ENCODE peak calls at places on chromosome 6, in nine cellular contexts. Z is fibroblast of mammary gland; O is NCI-H82; U is activated naive CD4-positive, alpha-beta T cell; P is caudate nucleus; C is activated CD4-positive, alpha-beta T cell treated with anti-CD3 and anti-CD28 coated beads for 1 hour; X is DMS153; A is NCI-H2107; I is lower leg skin. L is an unnamed sample.

GRCh38 chr6:168937061-168937460 is 316.6 kb downstream of the THBS2 start:
- DNase-seq in C (no peak), P (no peak), A (no peak), Z (peak; percentile 12), X (no peak), O (no peak), I (peak; percentile 78), U (no peak), L (peak; percentile 57)

GRCh38 chr6:33606642-33607041 is 14.5 kb upstream of the ITPR3 start:
- DNase-seq in X (no peak), U (no peak), I (no peak), A (no peak), P (no peak), Z (no peak), C (no peak), O (no peak), L (no peak)

GRCh38 chr6:138765896-138766487 is 7.6 kb upstream of the CCDC28A start:
- DNase-seq in A (peak; percentile 8), X (peak; percentile 15), C (no peak), U (no peak), O (peak; percentile 53), I (no peak), Z (peak; percentile 59), P (no peak), L (peak; percentile 83)

GRCh38 chr6:150485559-150486517 is 113.8 kb upstream of the PLEKHG1 start:
- DNase-seq in X (no peak), A (no peak), C (no peak), O (no peak), U (no peak), Z (peak; percentile 59), P (no peak), I (no peak), L (no peak)

GRCh38 chr6:150930816-150931215 is 65.3 kb downstream of the MTHFD1L start:
- DNase-seq in O (no peak), Z (peak; percentile 92), U (no peak), P (no peak), X (no peak), I (no peak), A (no peak), C (no peak), L (peak; percentile 68)

GRCh38 chr6:3402310-3403243 is 54.3 kb downstream of the SLC22A23 start:
- DNase-seq in P (no peak), O (no peak), U (no peak), X (peak; percentile 12), C (no peak), Z (no peak), A (no peak), I (peak; percentile 80), L (no peak)

GRCh38 chr6:7590918-7591302 is 912 bp downstream of the SNRNP48 start:
- DNase-seq in U (no peak), C (no peak), P (no peak), I (no peak), Z (peak; percentile 30), O (peak; percentile 38), A (no peak), X (no peak), L (peak; percentile 29)

GRCh38 chr6:40996591-40997247 is 42.3 kb downstream of the UNC5CL start:
- DNase-seq in I (no peak), Z (no peak), C (no peak), O (no peak), A (no peak), P (no peak), U (no peak), X (peak; percentile 69), L (no peak)

GRCh38 chr6:135002229-135002844 is 52.3 kb downstream of the HBS1L start:
- DNase-seq in U (no peak), I (no peak), C (no peak), P (no peak), O (peak; percentile 39), A (no peak), X (no peak), Z (peak; percentile 34), L (no peak)

L was measured in trophoblast cell.